ENCODE peak calls at places on chromosome 11, in four cellular contexts. C is adrenal gland, U is body of pancreas, G is tibial nerve. D is an unnamed sample.
A peak's percentile ranks its signal among the peaks of the same experiment; 100 is the strongest.

GRCh38 chr11:70049045-70049444 is 29.1 kb upstream of the ANO1 start:
- DNase-seq in C (no peak), U (no peak), G (no peak), D (no peak)

GRCh38 chr11:104946907-104947306 is 21.5 kb downstream of the CASP4 start:
- DNase-seq in G (peak; percentile 42), C (peak; percentile 40), U (no peak), D (no peak)

GRCh38 chr11:86748296-86748695 is 52.0 kb upstream of the PRSS23 start:
- DNase-seq in G (no peak), U (no peak), C (no peak), D (no peak)

GRCh38 chr11:73350908-73351636 is 25.1 kb upstream of the RELT start:
- DNase-seq in G (peak; percentile 49), C (peak; percentile 69), U (peak; percentile 65), D (no peak)

GRCh38 chr11:78351979-78352731 is 65.5 kb downstream of the GAB2 start:
- DNase-seq in C (peak; percentile 16), U (no peak), G (no peak), D (no peak)

GRCh38 chr11:108324587-108324986 is 101.7 kb downstream of the ATM start:
- DNase-seq in U (no peak), C (no peak), G (no peak), D (no peak)

GRCh38 chr11:73465019-73465675 is 88.9 kb downstream of the RELT start:
- DNase-seq in C (no peak), G (no peak), U (no peak), D (no peak)

GRCh38 chr11:32792948-32793475 is 1.4 kb downstream of the CCDC73 start:
- DNase-seq in U (peak; percentile 79), C (peak; percentile 66), G (peak; percentile 60), D (peak; percentile 59)

GRCh38 chr11:57751676-57752253 is at the start of gene BTBD18:
- DNase-seq in U (peak; percentile 69), G (no peak), C (peak; percentile 81), D (peak; percentile 36)

GRCh38 chr11:64880240-64881001 is 2.0 kb upstream of the EHD1 start:
- DNase-seq in G (peak; percentile 42), C (no peak), U (no peak), D (no peak)

GRCh38 chr11:122138759-122139594 is 23.0 kb upstream of the BLID start:
- DNase-seq in C (no peak), G (no peak), U (no peak), D (no peak)

GRCh38 chr11:104918113-104918824 is 20.0 kb upstream of the CASP12 start:
- DNase-seq in G (no peak), U (no peak), C (no peak), D (no peak)

GRCh38 chr11:118606844-118607228 is 579 bp upstream of the PHLDB1 start:
- DNase-seq in U (no peak), C (no peak), G (no peak), D (no peak)

GRCh38 chr11:68936358-68936636 is 32.6 kb downstream of the IGHMBP2 start:
- DNase-seq in G (no peak), C (no peak), U (no peak), D (no peak)

GRCh38 chr11:35529971-35530495 is 4.6 kb upstream of the PAMR1 start:
- DNase-seq in U (peak; percentile 53), C (no peak), G (peak; percentile 55), D (peak; percentile 47)

GRCh38 chr11:101915811-101916291 is 471 bp downstream of the ANGPTL5 start:
- DNase-seq in G (peak; percentile 67), C (no peak), U (no peak), D (no peak)

GRCh38 chr11:12756101-12756500 is 81.9 kb downstream of the TEAD1 start:
- DNase-seq in G (no peak), C (no peak), U (no peak), D (no peak)

GRCh38 chr11:61830318-61831105 is 2.4 kb downstream of the FADS2 start:
- DNase-seq in G (peak; percentile 30), U (no peak), C (peak; percentile 55), D (no peak)

GRCh38 chr11:103709366-103709765 is 327.1 kb upstream of the DDI1 start:
- DNase-seq in U (no peak), C (no peak), G (no peak), D (no peak)

GRCh38 chr11:122850076-122850631 is 11.9 kb downstream of the CRTAM start:
- DNase-seq in C (no peak), G (no peak), U (no peak), D (no peak)

GRCh38 chr11:103832762-103833161 is 203.7 kb upstream of the DDI1 start:
- DNase-seq in C (no peak), G (no peak), U (no peak), D (no peak)

GRCh38 chr11:36033082-36033751 is 89.4 kb downstream of the LDLRAD3 start:
- DNase-seq in U (no peak), G (no peak), C (no peak), D (no peak)

GRCh38 chr11:40819230-40819629 is 640.2 kb downstream of the LRRC4C start:
- DNase-seq in C (no peak), U (no peak), G (no peak), D (no peak)

GRCh38 chr11:65505434-65506315 is 6.8 kb downstream of the MALAT1 start:
- DNase-seq in C (peak; percentile 46), U (peak; percentile 47), G (peak; percentile 41), D (no peak)

GRCh38 chr11:103842795-103843194 is 193.6 kb upstream of the DDI1 start:
- DNase-seq in U (no peak), C (no peak), G (peak; percentile 18), D (no peak)

GRCh38 chr11:70002433-70002832 is 75.7 kb upstream of the ANO1 start:
- DNase-seq in C (no peak), U (no peak), G (no peak), D (no peak)

GRCh38 chr11:14378171-14378570 is 19.2 kb upstream of the RRAS2 start:
- DNase-seq in U (no peak), G (no peak), C (no peak), D (no peak)

GRCh38 chr11:14376920-14377319 is 17.9 kb upstream of the RRAS2 start:
- DNase-seq in C (no peak), G (no peak), U (no peak), D (no peak)

GRCh38 chr11:14373941-14374646 is 15.1 kb upstream of the RRAS2 start:
- DNase-seq in G (peak; percentile 28), C (peak; percentile 68), U (peak; percentile 57), D (peak; percentile 46)

GRCh38 chr11:14372011-14372410 is 13.0 kb upstream of the RRAS2 start:
- DNase-seq in U (no peak), C (no peak), G (no peak), D (no peak)

DNA sequence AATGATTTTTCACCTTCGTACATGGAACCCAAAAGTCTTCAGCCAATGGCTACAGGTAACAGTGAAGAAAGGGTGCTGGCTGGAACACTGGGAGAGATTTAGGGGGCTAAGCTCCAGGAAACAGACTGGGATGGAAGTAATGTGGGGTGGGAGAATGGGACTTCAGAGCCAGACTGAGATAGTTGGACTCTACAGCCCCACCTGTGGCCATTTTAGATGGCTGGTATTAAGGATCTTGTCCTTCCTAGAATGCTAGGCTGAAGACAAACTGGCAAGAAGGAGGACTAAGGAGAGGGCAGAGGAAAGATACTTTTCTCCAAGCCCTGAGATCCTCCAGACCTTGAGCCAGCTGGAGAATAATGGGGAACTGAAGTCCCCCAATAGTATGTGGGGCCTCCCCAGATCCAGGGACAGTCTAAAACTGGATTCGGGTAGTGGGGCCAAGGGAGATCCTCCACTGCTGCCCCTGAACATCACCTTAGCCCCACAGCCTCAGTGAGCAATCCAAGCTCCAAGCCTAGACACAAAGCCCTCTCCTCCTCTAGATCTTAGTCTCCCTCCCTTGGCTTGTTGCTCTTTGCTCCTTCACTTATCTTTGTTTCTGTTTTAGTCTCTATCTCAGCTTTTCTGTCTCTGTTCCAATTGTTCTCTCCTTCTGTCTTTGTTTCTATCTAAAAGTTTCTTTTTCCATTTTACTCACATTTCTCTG is 16.1 kb upstream of the RRAS2 start:
- DNase-seq in U (no peak), G (no peak), C (no peak), D (no peak)
- TF ChIP-seq CTCF in U (no peak), G (no peak), C (no peak), D (no peak)

GRCh38 chr11:10302744-10303557 is 1.9 kb upstream of the ADM start:
- DNase-seq in U (peak; percentile 88), C (peak; percentile 91), G (peak; percentile 86), D (peak; percentile 90)
- TF ChIP-seq POLR2A in U (peak; percentile 71), C (no peak), G (no peak), D (no peak)

GRCh38 chr11:2342981-2343380 is 34.1 kb upstream of the CD81 start:
- DNase-seq in C (no peak), G (peak; percentile 26), U (peak; percentile 21), D (no peak)
- TF ChIP-seq CTCF in C (no peak), G (no peak), U (no peak), D (no peak)

GRCh38 chr11:59615637-59616395 is at the start of gene OSBP:
- DNase-seq in C (peak; percentile 100), U (peak; percentile 99), G (peak; percentile 100), D (peak; percentile 99)
- TF ChIP-seq POLR2A in C (peak; percentile 84), U (peak; percentile 85), G (peak; percentile 64), D (peak; percentile 80)

GRCh38 chr11:74909363-74909762 is 39.5 kb downstream of the XRRA1 start:
- DNase-seq in C (no peak), U (no peak), G (no peak), D (no peak)
- TF ChIP-seq CTCF in C (no peak), U (no peak), G (no peak), D (no peak)

GRCh38 chr11:95575517-95575916 is 214.1 kb downstream of the FAM76B start:
- DNase-seq in U (no peak), G (no peak), C (no peak), D (no peak)
- TF ChIP-seq POLR2A in U (no peak), G (no peak), C (no peak), D (no peak)

GRCh38 chr11:113274708-113275582 is 39.4 kb upstream of the TTC12 start:
- DNase-seq in U (no peak), C (peak; percentile 9), G (no peak), D (no peak)
- TF ChIP-seq CTCF in U (no peak), C (no peak), G (no peak), D (no peak)

GRCh38 chr11:20002312-20003216 is 157.7 kb downstream of the DBX1 start:
- DNase-seq in G (no peak), U (peak; percentile 36), C (no peak), D (no peak)
- TF ChIP-seq POLR2A in G (no peak), U (no peak), C (no peak), D (no peak)

D was measured in heart left ventricle.